ENCODE peak calls at places on chromosomes 2 and 18, in ten cellular contexts. E, I, O, U, J, Z, H, V, B and T are unnamed samples.

GRCh38 chr2:140775426-140775825 is 1355.4 kb downstream of the LRP1B start:
- DNase-seq in O (no peak), I (no peak), Z (no peak), B (no peak), J (no peak), H (no peak), V (no peak), U (no peak), E (no peak), T (no peak)

GRCh38 chr18:34978953-34979608 is 62.1 kb upstream of the MAPRE2 start:
- DNase-seq in B (peak), E (peak), I (peak), O (peak), H (peak), J (peak), Z (peak), U (peak), V (peak), T (peak)

GRCh38 chr2:206876176-206876575 is 63.1 kb upstream of the CPO start:
- DNase-seq in O (peak), E (no peak), I (no peak), U (no peak), H (no peak), J (no peak), B (no peak), Z (no peak), V (peak), T (no peak)

GRCh38 chr2:69566669-69567068 is 76.9 kb downstream of the AAK1 start:
- DNase-seq in U (no peak), H (no peak), J (no peak), V (no peak), B (no peak), O (no peak), I (no peak), Z (no peak), E (no peak), T (no peak)

GRCh38 chr2:118844261-118845004 is 3.0 kb downstream of the EN1 start:
- DNase-seq in I (no peak), Z (no peak), E (no peak), O (no peak), U (no peak), H (no peak), J (no peak), V (peak), B (no peak), T (no peak)

GRCh38 chr2:219027511-219028055 is 13.7 kb downstream of the CFAP65 start:
- DNase-seq in B (no peak), U (no peak), O (no peak), V (no peak), Z (no peak), E (no peak), J (no peak), I (no peak), H (no peak), T (no peak)

GRCh38 chr2:237327191-237327590 is 86.8 kb downstream of the COL6A3 start:
- DNase-seq in O (no peak), B (no peak), Z (no peak), E (no peak), I (no peak), J (no peak), V (peak), U (no peak), H (no peak), T (no peak)

GRCh38 chr2:45494275-45494977 is 116.6 kb downstream of the SRBD1 start:
- DNase-seq in H (peak), Z (no peak), E (peak), I (peak), B (peak), V (no peak), U (peak), O (peak), J (peak), T (peak)

GRCh38 chr18:39842042-39842791 is 2112.8 kb upstream of the PIK3C3 start:
- DNase-seq in Z (no peak), H (no peak), J (no peak), V (no peak), I (no peak), E (no peak), U (no peak), B (no peak), O (no peak), T (no peak)